ENCODE peak calls at places on chromosomes 4 and X, in seven cellular contexts. One of them, this sample, is unnamed.

GRCh38 chrX:115624916-115625315 is 63.9 kb downstream of the PLS3 start:
- DNase-seq in effector memory CD4-positive, alpha-beta T cell: no peak
- DNase-seq in right cardiac atrium: no peak
- DNase-seq in left ventricle myocardium inferior: no peak
- DNase-seq in SK-N-SH: no peak
- DNase-seq in GM23248: peak
- DNase-seq in suprapubic skin: no peak
- DNase-seq in this sample: no peak

GRCh38 chr4:40887690-40888089 is 137.9 kb downstream of the NSUN7 start:
- DNase-seq in GM23248: peak
- DNase-seq in left ventricle myocardium inferior: no peak
- DNase-seq in SK-N-SH: no peak
- DNase-seq in right cardiac atrium: no peak
- DNase-seq in effector memory CD4-positive, alpha-beta T cell: no peak
- DNase-seq in suprapubic skin: no peak
- DNase-seq in this sample: no peak

GRCh38 chr4:46994007-46994405 is 625 bp upstream of the GABRA4 start:
- DNase-seq in left ventricle myocardium inferior: no peak
- DNase-seq in SK-N-SH: no peak
- DNase-seq in effector memory CD4-positive, alpha-beta T cell: no peak
- DNase-seq in GM23248: no peak
- DNase-seq in suprapubic skin: no peak
- DNase-seq in right cardiac atrium: no peak
- DNase-seq in this sample: no peak

GRCh38 chr4:162061214-162061613 is 102.6 kb downstream of the FSTL5 start:
- DNase-seq in effector memory CD4-positive, alpha-beta T cell: no peak
- DNase-seq in GM23248: no peak
- DNase-seq in SK-N-SH: no peak
- DNase-seq in right cardiac atrium: no peak
- DNase-seq in suprapubic skin: no peak
- DNase-seq in left ventricle myocardium inferior: no peak
- DNase-seq in this sample: no peak

GRCh38 chr4:38759077-38759789 is 23.6 kb downstream of the TLR10 start:
- DNase-seq in left ventricle myocardium inferior: peak
- DNase-seq in SK-N-SH: peak
- DNase-seq in effector memory CD4-positive, alpha-beta T cell: peak
- DNase-seq in GM23248: peak
- DNase-seq in right cardiac atrium: peak
- DNase-seq in suprapubic skin: no peak
- DNase-seq in this sample: no peak

GRCh38 chrX:152899874-152900719 is 2.2 kb downstream of the ZNF185 start:
- DNase-seq in SK-N-SH: no peak
- DNase-seq in right cardiac atrium: no peak
- DNase-seq in GM23248: no peak
- DNase-seq in suprapubic skin: no peak
- DNase-seq in effector memory CD4-positive, alpha-beta T cell: no peak
- DNase-seq in left ventricle myocardium inferior: no peak
- DNase-seq in this sample: no peak

GRCh38 chr4:158282252-158282651 is 72.0 kb downstream of the TMEM144 start:
- DNase-seq in GM23248: peak
- DNase-seq in SK-N-SH: no peak
- DNase-seq in left ventricle myocardium inferior: no peak
- DNase-seq in right cardiac atrium: no peak
- DNase-seq in effector memory CD4-positive, alpha-beta T cell: no peak
- DNase-seq in suprapubic skin: no peak
- DNase-seq in this sample: no peak

GRCh38 chr4:81397635-81398034 is 74.1 kb downstream of the RASGEF1B start:
- DNase-seq in suprapubic skin: no peak
- DNase-seq in right cardiac atrium: no peak
- DNase-seq in effector memory CD4-positive, alpha-beta T cell: no peak
- DNase-seq in SK-N-SH: no peak
- DNase-seq in left ventricle myocardium inferior: no peak
- DNase-seq in GM23248: no peak
- DNase-seq in this sample: no peak

GRCh38 chr4:30721353-30722091 is 1.4 kb downstream of the PCDH7 start:
- DNase-seq in effector memory CD4-positive, alpha-beta T cell: no peak
- DNase-seq in suprapubic skin: no peak
- DNase-seq in SK-N-SH: peak
- DNase-seq in right cardiac atrium: peak
- DNase-seq in left ventricle myocardium inferior: peak
- DNase-seq in GM23248: peak
- DNase-seq in this sample: no peak

GRCh38 chr4:70713453-70714026 is 8.2 kb upstream of the RUFY3 start:
- DNase-seq in right cardiac atrium: no peak
- DNase-seq in effector memory CD4-positive, alpha-beta T cell: no peak
- DNase-seq in left ventricle myocardium inferior: no peak
- DNase-seq in SK-N-SH: no peak
- DNase-seq in suprapubic skin: no peak
- DNase-seq in GM23248: no peak
- DNase-seq in this sample: no peak
- H3K27ac ChIP-seq in right cardiac atrium: no peak
- H3K27ac ChIP-seq in effector memory CD4-positive, alpha-beta T cell: no peak
- H3K27ac ChIP-seq in left ventricle myocardium inferior: no peak
- H3K27ac ChIP-seq in SK-N-SH: no peak
- H3K27ac ChIP-seq in suprapubic skin: peak
- H3K27ac ChIP-seq in GM23248: no peak
- H3K27ac ChIP-seq in this sample: no peak

GRCh38 chrX:44903107-44903506 is 30.1 kb downstream of the KDM6A start:
- DNase-seq in suprapubic skin: no peak
- DNase-seq in SK-N-SH: no peak
- DNase-seq in GM23248: peak
- DNase-seq in left ventricle myocardium inferior: no peak
- DNase-seq in right cardiac atrium: no peak
- DNase-seq in effector memory CD4-positive, alpha-beta T cell: no peak
- DNase-seq in this sample: no peak

GRCh38 chrX:44896566-44897186 is 23.7 kb downstream of the KDM6A start:
- DNase-seq in suprapubic skin: no peak
- DNase-seq in left ventricle myocardium inferior: no peak
- DNase-seq in right cardiac atrium: no peak
- DNase-seq in GM23248: no peak
- DNase-seq in effector memory CD4-positive, alpha-beta T cell: no peak
- DNase-seq in SK-N-SH: no peak
- DNase-seq in this sample: no peak

GRCh38 chrX:44897539-44897938 is 24.6 kb downstream of the KDM6A start:
- DNase-seq in right cardiac atrium: no peak
- DNase-seq in GM23248: no peak
- DNase-seq in suprapubic skin: no peak
- DNase-seq in SK-N-SH: no peak
- DNase-seq in effector memory CD4-positive, alpha-beta T cell: no peak
- DNase-seq in left ventricle myocardium inferior: no peak
- DNase-seq in this sample: no peak

GRCh38 chrX:44903842-44904530 is 31.0 kb downstream of the KDM6A start:
- DNase-seq in left ventricle myocardium inferior: no peak
- DNase-seq in effector memory CD4-positive, alpha-beta T cell: no peak
- DNase-seq in SK-N-SH: no peak
- DNase-seq in suprapubic skin: no peak
- DNase-seq in right cardiac atrium: no peak
- DNase-seq in GM23248: peak
- DNase-seq in this sample: no peak

GRCh38 chrX:44898411-44899221 is 25.6 kb downstream of the KDM6A start:
- DNase-seq in SK-N-SH: no peak
- DNase-seq in right cardiac atrium: no peak
- DNase-seq in GM23248: no peak
- DNase-seq in suprapubic skin: no peak
- DNase-seq in left ventricle myocardium inferior: no peak
- DNase-seq in effector memory CD4-positive, alpha-beta T cell: no peak
- DNase-seq in this sample: no peak
- H3K27ac ChIP-seq in SK-N-SH: no peak
- H3K27ac ChIP-seq in right cardiac atrium: no peak
- H3K27ac ChIP-seq in GM23248: no peak
- H3K27ac ChIP-seq in suprapubic skin: no peak
- H3K27ac ChIP-seq in left ventricle myocardium inferior: no peak
- H3K27ac ChIP-seq in effector memory CD4-positive, alpha-beta T cell: no peak
- H3K27ac ChIP-seq in this sample: no peak

DNA sequence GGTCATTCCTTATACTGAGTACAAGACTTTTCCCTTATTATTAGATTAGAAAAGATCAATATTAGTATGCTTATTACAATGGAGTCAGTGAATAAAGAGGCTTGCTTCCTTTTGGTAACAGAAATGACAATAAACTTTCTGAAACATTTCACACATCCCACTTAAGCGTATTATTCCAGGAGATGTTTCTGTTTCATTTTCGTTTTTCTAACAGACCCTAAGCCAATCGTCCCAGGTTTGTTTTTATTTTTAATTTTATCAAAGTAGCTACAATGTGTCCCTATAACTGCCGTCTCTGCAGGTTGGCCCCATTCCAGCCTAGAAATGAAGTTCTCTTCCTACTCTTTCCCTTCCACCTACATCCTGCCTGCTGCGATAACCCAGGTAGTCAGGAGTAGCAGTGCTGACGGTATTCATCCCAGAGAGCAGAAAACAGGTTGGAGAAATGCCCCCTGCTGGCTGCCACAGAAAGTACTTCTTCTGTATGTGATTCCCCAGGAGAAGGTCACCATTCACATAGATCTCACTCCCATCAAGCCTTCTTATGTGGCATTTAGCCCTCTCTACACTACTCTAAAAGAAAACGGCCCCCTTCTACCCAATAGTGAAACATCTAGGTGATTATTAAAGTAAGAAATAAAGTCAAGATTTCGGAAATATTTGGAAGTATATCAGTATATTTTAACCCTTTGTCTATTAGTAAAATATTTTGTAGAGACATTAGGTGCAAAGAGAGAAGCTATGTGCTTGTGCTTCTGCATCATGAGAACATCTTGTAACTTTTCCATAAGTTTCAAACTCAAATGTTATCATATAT is 40.4 kb downstream of the ENPEP start:
- DNase-seq in left ventricle myocardium inferior: peak
- DNase-seq in effector memory CD4-positive, alpha-beta T cell: peak
- DNase-seq in SK-N-SH: peak
- DNase-seq in suprapubic skin: peak
- DNase-seq in GM23248: peak
- DNase-seq in right cardiac atrium: peak
- DNase-seq in this sample: no peak
- H3K27ac ChIP-seq in left ventricle myocardium inferior: peak
- H3K27ac ChIP-seq in effector memory CD4-positive, alpha-beta T cell: no peak
- H3K27ac ChIP-seq in SK-N-SH: no peak
- H3K27ac ChIP-seq in suprapubic skin: no peak
- H3K27ac ChIP-seq in GM23248: no peak
- H3K27ac ChIP-seq in right cardiac atrium: no peak
- H3K27ac ChIP-seq in this sample: no peak

GRCh38 chr4:68469482-68469881 is 22.2 kb downstream of the TMPRSS11E start:
- DNase-seq in suprapubic skin: no peak
- DNase-seq in GM23248: no peak
- DNase-seq in right cardiac atrium: no peak
- DNase-seq in SK-N-SH: no peak
- DNase-seq in effector memory CD4-positive, alpha-beta T cell: no peak
- DNase-seq in left ventricle myocardium inferior: no peak
- DNase-seq in this sample: no peak
- H3K27ac ChIP-seq in suprapubic skin: no peak
- H3K27ac ChIP-seq in GM23248: no peak
- H3K27ac ChIP-seq in right cardiac atrium: no peak
- H3K27ac ChIP-seq in SK-N-SH: no peak
- H3K27ac ChIP-seq in effector memory CD4-positive, alpha-beta T cell: no peak
- H3K27ac ChIP-seq in left ventricle myocardium inferior: no peak
- H3K27ac ChIP-seq in this sample: no peak

DNA sequence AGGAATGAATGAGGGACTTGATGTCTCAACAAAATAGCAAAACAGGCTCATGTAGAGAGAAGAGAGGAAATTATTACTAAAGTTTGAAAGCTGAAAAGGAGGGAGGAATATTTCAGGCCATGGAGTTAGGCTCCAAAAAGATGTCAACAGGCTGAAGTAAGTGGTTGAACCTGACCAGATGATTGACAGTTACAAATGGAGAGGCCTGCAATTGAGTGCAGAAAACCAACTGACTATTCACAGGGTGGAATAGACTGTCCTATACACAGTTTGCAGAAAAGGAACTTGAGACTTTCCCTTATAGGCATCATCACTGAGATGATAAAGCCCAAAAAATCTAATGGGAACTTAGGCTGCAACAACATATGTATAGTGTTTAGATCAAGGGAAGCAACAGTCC is 233.3 kb downstream of the AR start:
- DNase-seq in SK-N-SH: no peak
- DNase-seq in GM23248: no peak
- DNase-seq in left ventricle myocardium inferior: no peak
- DNase-seq in right cardiac atrium: no peak
- DNase-seq in suprapubic skin: no peak
- DNase-seq in effector memory CD4-positive, alpha-beta T cell: no peak
- DNase-seq in this sample: no peak
- H3K27ac ChIP-seq in SK-N-SH: no peak
- H3K27ac ChIP-seq in GM23248: no peak
- H3K27ac ChIP-seq in left ventricle myocardium inferior: peak
- H3K27ac ChIP-seq in right cardiac atrium: no peak
- H3K27ac ChIP-seq in suprapubic skin: no peak
- H3K27ac ChIP-seq in effector memory CD4-positive, alpha-beta T cell: no peak
- H3K27ac ChIP-seq in this sample: no peak

DNA sequence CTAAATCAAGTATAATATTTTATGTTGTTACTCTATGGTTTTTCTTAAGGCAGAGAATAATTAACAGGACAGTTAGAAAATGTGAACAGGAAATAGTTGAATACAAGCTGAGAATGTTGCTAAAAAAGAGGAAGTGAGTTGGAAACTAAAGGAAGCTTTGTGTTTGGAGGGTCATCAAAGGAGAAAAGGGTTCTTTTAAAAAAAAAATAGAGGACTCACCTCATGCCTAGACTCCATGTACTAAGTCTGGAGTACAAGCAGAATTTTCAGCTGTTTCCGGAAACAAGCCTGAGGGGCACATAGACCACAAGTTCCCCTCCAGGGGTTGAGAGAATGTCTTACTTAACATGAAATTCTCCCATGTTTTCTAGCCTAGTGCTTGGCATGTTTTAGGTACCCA is 20.1 kb upstream of the MAP7D3 start:
- DNase-seq in SK-N-SH: no peak
- DNase-seq in GM23248: no peak
- DNase-seq in suprapubic skin: no peak
- DNase-seq in right cardiac atrium: no peak
- DNase-seq in effector memory CD4-positive, alpha-beta T cell: no peak
- DNase-seq in left ventricle myocardium inferior: no peak
- DNase-seq in this sample: no peak
- H3K27ac ChIP-seq in SK-N-SH: no peak
- H3K27ac ChIP-seq in GM23248: no peak
- H3K27ac ChIP-seq in suprapubic skin: no peak
- H3K27ac ChIP-seq in right cardiac atrium: no peak
- H3K27ac ChIP-seq in effector memory CD4-positive, alpha-beta T cell: no peak
- H3K27ac ChIP-seq in left ventricle myocardium inferior: no peak
- H3K27ac ChIP-seq in this sample: no peak

This sample was measured in thoracic aorta.